ENCODE peak calls at places on chromosomes 7 and 10, in four cellular contexts. H, Q, E and D are unnamed samples.

GRCh38 chr10:98636921-98637329 is 190.2 kb upstream of the HPS1 start:
- DNase-seq in H (no peak), Q (no peak), E (no peak), D (no peak)

GRCh38 chr7:100127866-100128601 is 1.3 kb downstream of the MBLAC1 start:
- DNase-seq in H (no peak), Q (peak; percentile 65), E (peak; percentile 48), D (no peak)

GRCh38 chr10:133276435-133277201 is at the start of gene ADAM8:
- DNase-seq in H (no peak), Q (peak; percentile 74), E (peak; percentile 64), D (no peak)

GRCh38 chr7:85065306-85065705 is 121.5 kb downstream of the SEMA3D start:
- DNase-seq in H (peak; percentile 84), Q (no peak), E (no peak), D (peak; percentile 89)

GRCh38 chr7:104931181-104931781 is 82.7 kb upstream of the KMT2E start:
- DNase-seq in H (no peak), Q (no peak), E (no peak), D (no peak)

GRCh38 chr10:49654036-49654693 is 25.3 kb upstream of the C10orf53 start:
- DNase-seq in H (no peak), Q (peak; percentile 41), E (no peak), D (no peak)

GRCh38 chr7:33850768-33851167 is 54.6 kb upstream of the BMPER start:
- DNase-seq in H (no peak), Q (no peak), E (no peak), D (no peak)

GRCh38 chr10:113753020-113753692 is 1.7 kb downstream of the PLEKHS1 start:
- DNase-seq in H (no peak), Q (no peak), E (no peak), D (no peak)

GRCh38 chr10:122342293-122343134 is 32.0 kb upstream of the PLEKHA1 start:
- DNase-seq in H (peak; percentile 70), Q (peak; percentile 76), E (peak; percentile 70), D (peak; percentile 72)

GRCh38 chr7:43108255-43109011 is 4.0 kb upstream of the HECW1 start:
- DNase-seq in H (peak; percentile 64), Q (no peak), E (peak; percentile 83), D (peak; percentile 55)

GRCh38 chr7:151954866-151955820 is 1.1 kb upstream of the GALNTL5 start:
- DNase-seq in H (peak; percentile 68), Q (no peak), E (no peak), D (peak; percentile 70)

GRCh38 chr7:27727058-27727457 is 12.9 kb upstream of the TAX1BP1 start:
- DNase-seq in H (no peak), Q (no peak), E (no peak), D (no peak)

GRCh38 chr7:99418260-99418659 is 9.5 kb downstream of the BUD31 start:
- DNase-seq in H (no peak), Q (no peak), E (no peak), D (no peak)

GRCh38 chr10:13725594-13725993 is 138.8 kb downstream of the PRPF18 start:
- DNase-seq in H (no peak), Q (no peak), E (no peak), D (no peak)

GRCh38 chr10:28564905-28565304 is 32.0 kb downstream of the WAC start:
- DNase-seq in H (no peak), Q (no peak), E (no peak), D (peak; percentile 20)

GRCh38 chr10:5658871-5659618 is 7.3 kb downstream of the ASB13 start:
- DNase-seq in H (no peak), Q (peak; percentile 35), E (peak; percentile 24), D (no peak)

GRCh38 chr10:80203835-80204148 is 1.5 kb downstream of the ANXA11 start:
- DNase-seq in H (no peak), Q (no peak), E (no peak), D (no peak)

GRCh38 chr10:70931168-70931805 is 42.9 kb upstream of the PCBD1 start:
- DNase-seq in H (peak; percentile 37), Q (no peak), E (no peak), D (no peak)

GRCh38 chr7:120997902-120998301 is 9.4 kb downstream of the CPED1 start:
- DNase-seq in H (no peak), Q (no peak), E (no peak), D (no peak)

GRCh38 chr10:119655566-119656001 is 4.4 kb downstream of the BAG3 start:
- DNase-seq in H (peak; percentile 86), Q (no peak), E (peak; percentile 68), D (peak; percentile 87)

GRCh38 chr10:112115781-112116385 is 67.7 kb downstream of the GPAM start:
- DNase-seq in H (peak; percentile 35), Q (no peak), E (peak; percentile 58), D (peak; percentile 29)

GRCh38 chr7:77326131-77326530 is 90.0 kb downstream of the GSAP start:
- DNase-seq in H (peak; percentile 56), Q (no peak), E (no peak), D (no peak)

GRCh38 chr10:50550291-50550839 is 73.4 kb downstream of the SGMS1 start:
- DNase-seq in H (peak; percentile 34), Q (no peak), E (peak; percentile 34), D (peak; percentile 78)

GRCh38 chr7:77838929-77839491 is 40.4 kb downstream of the PHTF2 start:
- DNase-seq in H (no peak), Q (no peak), E (no peak), D (no peak)

GRCh38 chr10:114172241-114172640 is 1.8 kb downstream of the CCDC186 start:
- DNase-seq in H (peak; percentile 28), Q (no peak), E (peak; percentile 35), D (peak; percentile 39)

GRCh38 chr10:44016589-44017482 is 368.1 kb downstream of the CXCL12 start:
- DNase-seq in H (peak; percentile 29), Q (no peak), E (no peak), D (peak; percentile 84)

GRCh38 chr7:106598663-106599342 is 62.2 kb downstream of the CCDC71L start:
- DNase-seq in H (peak; percentile 79), Q (peak; percentile 68), E (peak; percentile 82), D (peak; percentile 65)

GRCh38 chr7:104023100-104023499 is 33.6 kb upstream of the RELN start:
- DNase-seq in H (no peak), Q (no peak), E (no peak), D (no peak)

GRCh38 chr10:54758791-54759190 is 42.2 kb downstream of the PCDH15 start:
- DNase-seq in H (no peak), Q (no peak), E (peak; percentile 4), D (no peak)

GRCh38 chr10:15313844-15314243 is 57.2 kb downstream of the FAM171A1 start:
- DNase-seq in H (peak; percentile 17), Q (no peak), E (peak; percentile 28), D (peak; percentile 61)
- H3K4me3 ChIP-seq in H (no peak overlapping the region), Q (no peak overlapping the region), E (no peak overlapping the region), D (peak overlapping the region; percentile 31)

DNA sequence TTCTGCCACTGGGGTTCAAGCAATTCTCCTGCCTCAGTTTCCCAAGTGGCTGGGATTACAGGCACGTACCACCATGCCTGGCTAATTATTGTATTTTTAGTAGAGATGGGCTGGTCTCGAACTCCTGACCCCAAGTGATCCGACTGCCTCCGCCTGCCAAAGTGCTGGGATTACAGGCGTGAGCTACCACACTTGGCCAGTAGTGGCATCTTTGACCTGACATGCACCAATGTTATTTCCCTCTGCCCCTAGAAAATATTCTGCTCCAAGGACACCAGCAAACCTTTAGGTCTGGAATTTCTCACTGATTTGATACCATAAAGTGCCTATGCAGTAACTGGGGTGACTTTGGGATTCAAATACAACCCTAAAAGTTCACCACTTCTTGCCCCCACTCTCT is 179.4 kb downstream of the ARID5B start:
- DNase-seq in H (no peak), Q (no peak), E (no peak), D (no peak)
- TF ChIP-seq CTCF in H (no peak), Q (no peak), E (no peak), D (no peak)

GRCh38 chr10:33335550-33335799 is 1.0 kb upstream of the NRP1 start:
- DNase-seq in H (no peak), Q (no peak), E (no peak), D (no peak)
- H3K4me3 ChIP-seq in H (peak overlapping the region; percentile 89), Q (peak overlapping the region; percentile 33), E (peak overlapping the region; percentile 92), D (peak overlapping the region; percentile 96)

GRCh38 chr10:37856881-37857286 is 526 bp downstream of the ZNF248 start:
- DNase-seq in H (no peak), Q (no peak), E (no peak), D (peak; percentile 22)

GRCh38 chr10:37857287-37858211 is at the start of gene ZNF248:
- DNase-seq in H (peak; percentile 97), Q (peak; percentile 95), E (no peak), D (peak; percentile 96)

GRCh38 chr10:37855691-37856090 is 1.7 kb downstream of the ZNF248 start:
- DNase-seq in H (no peak), Q (no peak), E (no peak), D (no peak)

DNA sequence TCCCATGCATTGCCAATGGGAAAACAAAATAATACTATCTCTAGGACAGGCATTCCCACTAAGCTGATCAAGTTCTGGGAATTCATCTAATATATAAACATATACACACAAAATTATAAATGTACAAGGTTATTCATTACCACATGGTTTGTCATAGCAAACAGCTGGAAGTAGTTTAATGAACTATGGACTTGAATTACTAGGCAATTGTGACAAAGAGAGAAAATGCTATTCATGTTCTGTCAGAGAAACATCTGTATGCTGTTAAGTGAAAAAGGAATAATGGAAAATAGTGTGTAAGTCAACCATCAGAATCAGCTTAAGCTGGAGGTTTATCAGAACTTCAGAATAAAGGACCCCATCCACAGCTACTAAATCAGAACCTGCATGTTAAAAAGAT is 2.8 kb downstream of the ZNF248 start:
- DNase-seq in H (no peak), Q (no peak), E (no peak), D (peak; percentile 12)
- TF ChIP-seq CTCF in H (no peak), Q (no peak), E (no peak), D (no peak)

GRCh38 chr7:124033093-124033806 is 383 bp upstream of the TMEM229A start:
- DNase-seq in H (no peak), Q (no peak), E (peak; percentile 37), D (peak; percentile 1)

GRCh38 chr7:124033807-124034753 is 1.2 kb upstream of the TMEM229A start:
- DNase-seq in H (no peak), Q (no peak), E (no peak), D (no peak)

GRCh38 chr7:124031919-124032318 is 948 bp downstream of the TMEM229A start:
- DNase-seq in H (no peak), Q (no peak), E (no peak), D (no peak)

GRCh38 chr7:124031406-124031805 is 1.5 kb downstream of the TMEM229A start:
- DNase-seq in H (no peak), Q (no peak), E (no peak), D (no peak)

DNA sequence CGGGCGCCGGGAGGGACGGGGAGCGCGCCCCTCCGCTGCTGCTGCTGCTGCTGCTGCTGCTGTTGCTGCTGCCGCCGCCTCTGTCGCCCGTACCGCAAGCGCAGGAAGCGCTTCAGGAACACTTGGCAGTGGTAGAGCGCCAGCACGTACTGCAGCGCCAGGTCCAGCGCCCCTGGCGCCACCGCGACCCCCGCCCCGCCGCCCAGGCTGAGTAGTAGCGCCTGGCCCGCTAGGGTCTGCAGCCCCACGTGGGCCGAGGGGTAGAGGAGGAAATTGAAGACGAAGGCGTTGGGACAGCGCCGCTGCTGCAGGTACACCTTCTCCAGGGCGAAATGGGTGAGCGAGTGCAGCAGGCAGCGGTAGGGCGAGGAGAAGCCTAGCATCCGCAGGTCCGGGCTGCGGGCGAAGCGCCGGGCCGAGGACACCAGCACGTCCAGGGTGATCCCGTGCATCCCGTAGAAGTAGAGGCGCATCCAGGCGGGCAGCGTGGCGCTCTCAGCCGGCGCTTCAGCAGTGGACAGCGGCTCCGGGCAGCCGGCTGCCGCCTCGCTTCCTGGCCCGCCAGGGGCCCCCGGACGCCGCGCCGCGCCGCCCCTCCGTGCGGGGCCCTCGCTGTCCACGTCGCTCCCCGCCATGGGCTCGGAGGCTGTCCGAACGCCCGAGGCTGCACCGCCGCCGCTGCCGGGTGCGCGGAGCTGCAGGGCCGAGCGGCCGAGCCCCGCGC is at the start of gene TMEM229A:
- DNase-seq in H (peak; percentile 28), Q (no peak), E (peak; percentile 84), D (peak; percentile 14)
- H3K4me3 ChIP-seq in H (peak within 1 kb of the TSS; percentile 68), Q (no peak within 1 kb of the TSS), E (peak within 1 kb of the TSS; percentile 57), D (peak within 1 kb of the TSS; percentile 51)